ENCODE peak calls at places on chromosome 13, in eight cellular contexts. H is stomach, S is tibial nerve, C is H1, Z is SK-N-SH, W is sigmoid colon, U is suprapubic skin, X is upper lobe of left lung. I is an unnamed sample. For H3K27me3, the result is how much of the 10 kb centered on the place peaks cover.

GRCh38 chr13:46295531-46296464 is 84.1 kb downstream of the LRRC63 start:
- DNase-seq in W (no peak), S (peak), X (no peak), Z (no peak), C (no peak), U (peak), H (peak), I (peak)

GRCh38 chr13:111031531-111031961 is 83.6 kb upstream of the ARHGEF7 start:
- DNase-seq in U (no peak), H (no peak), S (no peak), X (no peak), C (no peak), Z (no peak), W (no peak), I (peak)

GRCh38 chr13:106088094-106088493 is 447.4 kb downstream of the EFNB2 start:
- DNase-seq in H (no peak), Z (no peak), C (no peak), S (no peak), X (no peak), U (no peak), W (no peak), I (no peak)

GRCh38 chr13:41463823-41464602 is 6.7 kb downstream of the RGCC start:
- DNase-seq in S (no peak), C (no peak), H (no peak), Z (no peak), U (no peak), X (peak), W (no peak), I (peak)

GRCh38 chr13:101258071-101258470 is 158.2 kb downstream of the NALCN start:
- DNase-seq in H (no peak), U (no peak), X (no peak), S (no peak), C (no peak), W (no peak), Z (no peak), I (no peak)

GRCh38 chr13:108834193-108834592 is 204.8 kb downstream of the MYO16 start:
- DNase-seq in C (no peak), S (no peak), U (no peak), W (no peak), H (no peak), Z (no peak), X (no peak), I (no peak)

GRCh38 chr13:97459215-97459772 is 25.3 kb downstream of the RAP2A start:
- DNase-seq in Z (no peak), S (no peak), C (no peak), U (no peak), W (no peak), X (no peak), H (no peak), I (no peak)

GRCh38 chr13:21734961-21735360 is 64.1 kb downstream of the FGF9 start:
- DNase-seq in C (no peak), U (no peak), Z (no peak), W (no peak), S (no peak), X (no peak), H (no peak), I (no peak)

GRCh38 chr13:74464656-74465055 is 330.5 kb upstream of the KLF12 start:
- DNase-seq in H (no peak), Z (no peak), C (no peak), W (no peak), X (no peak), U (no peak), S (no peak), I (no peak)

GRCh38 chr13:78137404-78138142 is 218.9 kb upstream of the EDNRB start:
- DNase-seq in X (no peak), Z (peak), U (no peak), S (peak), H (no peak), W (no peak), C (peak), I (no peak)

GRCh38 chr13:41460930-41461329 is 3.6 kb downstream of the RGCC start:
- DNase-seq in W (no peak), U (no peak), X (no peak), C (no peak), Z (no peak), S (no peak), H (no peak), I (no peak)

GRCh38 chr13:104625196-104625595 is 1559.0 kb upstream of the SLC10A2 start:
- DNase-seq in S (no peak), C (no peak), W (no peak), U (no peak), Z (no peak), H (no peak), X (no peak), I (no peak)

GRCh38 chr13:89966524-89966923 is 1381.0 kb upstream of the MIR17HG start:
- DNase-seq in C (no peak), X (no peak), Z (no peak), U (no peak), W (no peak), H (no peak), S (no peak), I (no peak)

GRCh38 chr13:42364613-42365000 is 92.7 kb downstream of the AKAP11 start:
- DNase-seq in U (no peak), H (no peak), Z (no peak), W (no peak), S (no peak), C (no peak), X (no peak), I (no peak)

GRCh38 chr13:79392882-79393563 is 13.0 kb downstream of the RBM26 start:
- DNase-seq in W (no peak), U (no peak), H (no peak), X (no peak), C (no peak), S (no peak), Z (no peak), I (no peak)

GRCh38 chr13:111956261-111957151 is 110.4 kb upstream of the SOX1 start:
- DNase-seq in H (peak), Z (no peak), S (no peak), U (no peak), X (no peak), C (no peak), W (peak), I (no peak)

GRCh38 chr13:107339209-107339608 is 771.3 kb upstream of the ARGLU1 start:
- DNase-seq in X (no peak), C (no peak), S (no peak), H (no peak), W (no peak), U (no peak), Z (no peak), I (no peak)

GRCh38 chr13:50033696-50034095 is 18.5 kb downstream of the KCNRG start:
- DNase-seq in C (no peak), S (no peak), U (no peak), Z (no peak), H (no peak), W (no peak), X (no peak), I (no peak)

GRCh38 chr13:51769455-51770127 is 34.4 kb downstream of the DHRS12 start:
- DNase-seq in H (peak), X (peak), Z (peak), U (peak), S (peak), W (peak), C (no peak), I (no peak)

GRCh38 chr13:80783926-80784325 is 443.0 kb upstream of the SPRY2 start:
- DNase-seq in W (no peak), C (no peak), H (no peak), X (no peak), S (no peak), U (no peak), Z (no peak), I (no peak)

GRCh38 chr13:40438999-40439797 is 227.2 kb downstream of the FOXO1 start:
- DNase-seq in S (peak), C (no peak), H (no peak), W (no peak), Z (no peak), U (no peak), X (no peak), I (no peak)

GRCh38 chr13:49652691-49653305 is 24.5 kb downstream of the ARL11 start:
- DNase-seq in X (no peak), W (no peak), S (peak), H (peak), Z (peak), U (no peak), C (no peak), I (peak)

GRCh38 chr13:25874907-25875306 is 176.9 kb downstream of the SHISA2 start:
- DNase-seq in Z (no peak), H (no peak), X (no peak), S (no peak), U (no peak), C (no peak), W (no peak), I (peak)

GRCh38 chr13:98563071-98563470 is 13.8 kb downstream of the STK24 start:
- DNase-seq in X (no peak), S (no peak), U (no peak), C (no peak), W (peak), Z (no peak), H (no peak), I (no peak)

GRCh38 chr13:40189885-40190655 is 476.4 kb downstream of the FOXO1 start:
- DNase-seq in C (no peak), W (peak), U (no peak), Z (peak), S (no peak), H (no peak), X (no peak), I (no peak)

GRCh38 chr13:99528547-99528946 is 27.3 kb downstream of the TM9SF2 start:
- DNase-seq in W (no peak), Z (no peak), U (no peak), X (no peak), C (no peak), H (no peak), S (no peak), I (no peak)

GRCh38 chr13:109243311-109243951 is 543.0 kb downstream of the IRS2 start:
- DNase-seq in H (no peak), S (no peak), C (no peak), X (no peak), W (no peak), Z (no peak), U (no peak), I (no peak)

GRCh38 chr13:46698910-46699460 is 98.0 kb downstream of the ESD start:
- DNase-seq in Z (peak), U (no peak), X (no peak), H (no peak), C (no peak), S (no peak), W (no peak), I (no peak)

GRCh38 chr13:24052547-24052981 is 108.0 kb upstream of the SPATA13 start:
- DNase-seq in W (peak), X (no peak), U (no peak), C (no peak), H (no peak), Z (peak), S (no peak), I (peak)

GRCh38 chr13:60164490-60164889 is 762 bp upstream of the DIAPH3 start:
- DNase-seq in W (no peak), H (no peak), Z (no peak), S (no peak), X (no peak), C (no peak), U (no peak), I (no peak)

GRCh38 chr13:74128171-74128767 is 5.9 kb downstream of the KLF12 start:
- DNase-seq in U (no peak), X (no peak), S (no peak), Z (no peak), H (no peak), W (no peak), C (no peak), I (no peak)

GRCh38 chr13:73602295-73602694 is 531.9 kb downstream of the KLF12 start:
- DNase-seq in H (no peak), Z (no peak), W (no peak), C (no peak), X (no peak), U (no peak), S (no peak), I (no peak)

GRCh38 chr13:98751397-98752110 is 918 bp downstream of the SLC15A1 start:
- DNase-seq in W (no peak), U (no peak), X (peak), H (no peak), Z (peak), C (no peak), S (no peak), I (peak)

GRCh38 chr13:48654511-48654910 is 782 bp downstream of the CYSLTR2 start:
- DNase-seq in W (no peak), Z (no peak), S (no peak), X (no peak), U (no peak), C (no peak), H (no peak), I (no peak)

GRCh38 chr13:26457212-26457611 is 100.3 kb upstream of the WASF3 start:
- DNase-seq in Z (no peak), C (no peak), W (no peak), U (no peak), S (no peak), H (no peak), X (no peak), I (no peak)

GRCh38 chr13:112056739-112057433 is 10.1 kb upstream of the SOX1 start:
- DNase-seq in X (peak), W (no peak), S (no peak), Z (peak), U (no peak), H (no peak), C (no peak), I (no peak)

GRCh38 chr13:40475617-40476016 is 190.8 kb downstream of the FOXO1 start:
- DNase-seq in U (no peak), Z (no peak), S (no peak), C (no peak), X (no peak), W (no peak), H (no peak), I (no peak)

GRCh38 chr13:112887557-112887991 is 81.4 kb upstream of the MCF2L start:
- DNase-seq in C (no peak), S (no peak), H (no peak), U (no peak), X (peak), Z (no peak), W (no peak), I (no peak)

GRCh38 chr13:35818577-35819165 is 312.5 kb downstream of the DCLK1 start:
- DNase-seq in U (no peak), C (no peak), S (no peak), H (no peak), Z (peak), X (no peak), W (no peak), I (no peak)

DNA sequence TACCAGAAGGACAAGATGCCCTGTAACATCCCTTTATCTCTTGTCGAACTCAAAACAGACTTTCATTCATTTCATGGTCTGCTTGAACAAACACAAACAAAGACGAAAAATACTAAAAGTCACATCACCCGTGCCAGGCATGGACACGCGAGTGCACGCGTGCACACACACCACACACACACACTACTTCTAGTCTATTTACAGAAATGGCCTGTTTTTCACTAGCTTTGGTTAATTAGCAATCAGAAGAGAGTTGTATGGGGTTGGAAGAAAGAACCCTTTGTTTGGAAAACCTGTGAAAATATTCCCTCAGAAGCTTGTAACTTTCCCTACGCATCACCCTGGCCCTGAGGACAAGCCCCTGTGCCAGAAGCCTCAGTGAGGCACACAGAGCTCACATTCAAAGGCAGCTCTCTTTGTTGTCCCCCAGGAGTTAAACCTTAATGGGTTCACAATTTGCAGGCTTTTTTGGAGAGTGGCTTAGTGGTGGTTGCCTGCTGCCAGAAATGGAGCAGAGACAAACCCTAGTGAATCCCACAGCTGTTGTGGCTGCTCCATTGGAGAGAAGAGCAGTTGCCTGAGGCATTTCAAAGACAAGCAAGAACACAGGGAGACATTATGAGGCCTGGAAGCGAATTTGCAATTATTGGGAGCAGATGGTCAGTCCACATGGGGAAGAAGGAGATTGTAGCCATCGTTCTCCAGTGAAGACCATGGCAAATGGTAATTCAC is 55.9 kb downstream of the STARD13 start:
- DNase-seq in C (no peak), U (no peak), X (peak), S (peak), H (no peak), Z (peak), W (no peak), I (no peak)
- H3K4me3 ChIP-seq in C (no peak), U (no peak), X (no peak), S (no peak), H (no peak), Z (peak), W (no peak), I (no peak)

GRCh38 chr13:31875134-31875533 is 135.8 kb downstream of the RXFP2 start:
- DNase-seq in H (no peak), W (no peak), S (no peak), C (no peak), Z (no peak), U (no peak), X (no peak), I (no peak)
- TF ChIP-seq EP300 in H (no peak), W (no peak), S (no peak), C (no peak), Z (no peak), U (no peak), X (no peak), I (no peak)

GRCh38 chr13:27792393-27793218 is at the start of gene GSX1:
- DNase-seq in H (peak), C (peak), Z (no peak), X (peak), U (no peak), S (no peak), W (no peak), I (peak)
- H3K27me3 ChIP-seq in H (half or more), C (half or more), Z (half or more), X (half or more), U (half or more), S (half or more), W (half or more), I (half or more)

GRCh38 chr13:114237415-114238112 is 2.9 kb downstream of the CDC16 start:
- DNase-seq in Z (no peak), C (no peak), S (no peak), U (no peak), H (no peak), W (no peak), X (no peak), I (no peak)

GRCh38 chr13:114235697-114236096 is 1.0 kb downstream of the CDC16 start:
- DNase-seq in C (no peak), W (no peak), X (no peak), H (no peak), Z (no peak), U (no peak), S (no peak), I (no peak)

GRCh38 chr13:114234266-114234644 is 442 bp upstream of the CDC16 start:
- DNase-seq in C (no peak), H (no peak), W (no peak), Z (no peak), X (no peak), S (no peak), U (no peak), I (no peak)

GRCh38 chr13:114234645-114235421 is at the start of gene CDC16:
- DNase-seq in C (peak), U (peak), X (peak), S (peak), H (peak), Z (peak), W (peak), I (peak)

GRCh38 chr13:114236224-114236623 is 1.5 kb downstream of the CDC16 start:
- DNase-seq in Z (no peak), H (no peak), U (no peak), W (no peak), X (no peak), S (no peak), C (no peak), I (no peak)
- H3K4me3 ChIP-seq in Z (peak), H (peak), U (peak), W (peak), X (no peak), S (peak), C (peak), I (no peak)

GRCh38 chr13:77000475-77000874 is 8.6 kb downstream of the CLN5 start:
- DNase-seq in S (no peak), C (no peak), H (no peak), Z (no peak), X (no peak), W (no peak), U (no peak), I (no peak)
- TF ChIP-seq EP300 in S (no peak), C (no peak), H (no peak), Z (no peak), X (no peak), W (no peak), U (no peak), I (no peak)

I was measured in transverse colon.